ENCODE peak calls at places on chromosomes 4 and X, in six cellular contexts. N is IMR-90, F is H9, H is neuronal stem cell, T is mesenchymal stem cell, B is H1. X is an unnamed sample. For H3K27me3, the result is how much of the 10 kb centered on the place peaks cover.

GRCh38 chrX:123219916-123220315 is 35.8 kb downstream of the GRIA3 start:
- DNase-seq in H (no peak), F (peak), B (no peak), N (no peak), T (no peak), X (no peak)

GRCh38 chrX:84118315-84118714 is 69.7 kb downstream of the RPS6KA6 start:
- DNase-seq in N (no peak), F (no peak), B (no peak), H (no peak), T (no peak), X (no peak)

GRCh38 chr4:123304151-123305021 is 92.2 kb upstream of the SPRY1 start:
- DNase-seq in F (peak), B (peak), H (peak), T (no peak), N (no peak), X (no peak)

GRCh38 chr4:159428975-159429692 is 326.3 kb downstream of the RAPGEF2 start:
- DNase-seq in H (no peak), T (no peak), N (no peak), F (no peak), B (no peak), X (no peak)

GRCh38 chr4:15042529-15043167 is 40.4 kb downstream of the CPEB2 start:
- DNase-seq in F (no peak), N (no peak), T (no peak), B (no peak), H (no peak), X (peak)

GRCh38 chr4:188780686-188781085 is 641.4 kb downstream of the TRIML1 start:
- DNase-seq in F (no peak), T (peak), H (no peak), B (no peak), N (no peak), X (no peak)

GRCh38 chr4:133808151-133808550 is 393.4 kb downstream of the PABPC4L start:
- DNase-seq in B (no peak), N (peak), F (no peak), T (peak), H (no peak), X (no peak)

GRCh38 chrX:44234541-44234940 is 108.9 kb downstream of the EFHC2 start:
- DNase-seq in N (no peak), F (no peak), B (no peak), H (no peak), T (no peak), X (peak)

GRCh38 chr4:169009281-169010124 is 552 bp downstream of the CBR4 start:
- DNase-seq in H (peak), B (no peak), N (peak), T (peak), F (peak), X (peak)

GRCh38 chr4:161642708-161643107 is 521.1 kb downstream of the FSTL5 start:
- DNase-seq in N (no peak), T (no peak), F (no peak), B (no peak), H (no peak), X (no peak)

GRCh38 chr4:8589336-8589735 is 3.2 kb upstream of the CPZ start:
- DNase-seq in N (no peak), B (no peak), F (no peak), H (no peak), T (no peak), X (no peak)

GRCh38 chr4:168765322-168765721 is 244.7 kb downstream of the CBR4 start:
- DNase-seq in F (no peak), H (no peak), T (no peak), B (no peak), N (no peak), X (no peak)

GRCh38 chrX:109448539-109448938 is 33.3 kb downstream of the GUCY2F start:
- DNase-seq in N (no peak), T (no peak), H (no peak), F (no peak), B (no peak), X (no peak)

GRCh38 chr4:98509641-98510170 is 148.7 kb downstream of the TSPAN5 start:
- DNase-seq in H (no peak), F (no peak), T (peak), N (no peak), B (no peak), X (no peak)

GRCh38 chrX:154026136-154026806 is 6.6 kb upstream of the IRAK1 start:
- DNase-seq in N (no peak), H (no peak), B (no peak), T (no peak), F (no peak), X (no peak)

GRCh38 chr4:147735413-147736301 is 3.8 kb downstream of the ARHGAP10 start:
- DNase-seq in H (no peak), B (no peak), N (no peak), F (no peak), T (peak), X (no peak)

GRCh38 chr4:14168919-14169318 is 541.4 kb upstream of the BOD1L1 start:
- DNase-seq in T (peak), F (no peak), B (no peak), N (peak), H (no peak), X (peak)

GRCh38 chr4:108155373-108155772 is 13.4 kb downstream of the LEF1 start:
- DNase-seq in T (peak), F (peak), H (peak), B (no peak), N (peak), X (peak)

GRCh38 chr4:13493793-13494192 is 9.7 kb upstream of the RAB28 start:
- DNase-seq in H (no peak), B (no peak), N (no peak), T (no peak), F (no peak), X (no peak)

GRCh38 chr4:103306870-103307345 is 108.8 kb upstream of the CENPE start:
- DNase-seq in F (peak), H (peak), B (no peak), N (no peak), T (no peak), X (peak)

GRCh38 chr4:135838889-135839288 is 1637.3 kb upstream of the PABPC4L start:
- DNase-seq in F (peak), T (peak), H (peak), B (no peak), N (peak), X (peak)

GRCh38 chr4:183657564-183657963 is 1.4 kb downstream of the RWDD4 start:
- DNase-seq in F (no peak), B (no peak), T (no peak), H (no peak), N (no peak), X (no peak)

GRCh38 chr4:38860788-38861424 is 4.3 kb upstream of the TLR6 start:
- DNase-seq in N (peak), H (peak), T (no peak), F (peak), B (no peak), X (no peak)

GRCh38 chr4:1445716-1446445 is 39.6 kb upstream of the NKX1-1 start:
- DNase-seq in T (no peak), F (no peak), B (no peak), H (no peak), N (no peak), X (no peak)

GRCh38 chr4:149836546-149836945 is 20.9 kb upstream of the IQCM start:
- DNase-seq in F (no peak), T (peak), N (peak), B (no peak), H (no peak), X (peak)

GRCh38 chr4:118388621-118389020 is 35.8 kb upstream of the PRSS12 start:
- DNase-seq in B (no peak), N (no peak), T (no peak), F (no peak), H (no peak), X (no peak)

DNA sequence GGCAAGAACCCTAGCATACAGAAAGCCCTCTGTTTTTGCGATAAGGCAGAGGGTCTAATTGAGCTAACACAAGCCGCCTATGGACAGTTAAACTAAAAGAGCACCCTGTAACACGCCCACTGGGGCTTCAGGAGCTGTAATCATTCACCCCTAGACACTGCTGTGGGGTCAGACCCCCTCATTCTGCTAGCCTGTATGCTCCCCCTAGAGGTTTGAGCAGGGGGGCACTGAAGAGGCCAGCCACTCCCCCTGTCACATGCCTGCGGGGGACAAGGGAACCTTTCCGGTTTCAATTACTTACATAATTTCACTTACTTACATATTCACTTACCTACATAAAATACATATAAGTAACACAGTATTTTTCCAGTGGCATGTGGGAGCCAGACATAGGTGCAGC is 469.5 kb upstream of the FAM241A start:
- DNase-seq in H (no peak), T (no peak), F (no peak), B (no peak), N (no peak), X (no peak)
- H2BK120ac ChIP-seq in H (no peak), T (no peak), F (no peak), B (no peak), N (no peak), X (no peak)

GRCh38 chrX:16666541-16666940 is 16.6 kb downstream of the S100G start:
- DNase-seq in N (peak), F (no peak), H (no peak), B (no peak), T (peak), X (peak)

GRCh38 chrX:16665089-16665488 is 15.1 kb downstream of the S100G start:
- DNase-seq in H (no peak), B (no peak), N (peak), T (peak), F (no peak), X (no peak)

GRCh38 chrX:16671005-16671404 is 21.0 kb downstream of the S100G start:
- DNase-seq in H (no peak), F (no peak), T (peak), B (no peak), N (peak), X (peak)
- H3K27me3 ChIP-seq in H (under half), F (under half), T (under half), B (under half), N (under half), X (under half)

GRCh38 chr4:82934441-82934840 is 33.9 kb downstream of the THAP9 start:
- DNase-seq in F (no peak), H (no peak), T (no peak), B (no peak), N (no peak), X (no peak)
- H4K91ac ChIP-seq in F (no peak), H (no peak), T (no peak), B (no peak), N (no peak), X (no peak)

DNA sequence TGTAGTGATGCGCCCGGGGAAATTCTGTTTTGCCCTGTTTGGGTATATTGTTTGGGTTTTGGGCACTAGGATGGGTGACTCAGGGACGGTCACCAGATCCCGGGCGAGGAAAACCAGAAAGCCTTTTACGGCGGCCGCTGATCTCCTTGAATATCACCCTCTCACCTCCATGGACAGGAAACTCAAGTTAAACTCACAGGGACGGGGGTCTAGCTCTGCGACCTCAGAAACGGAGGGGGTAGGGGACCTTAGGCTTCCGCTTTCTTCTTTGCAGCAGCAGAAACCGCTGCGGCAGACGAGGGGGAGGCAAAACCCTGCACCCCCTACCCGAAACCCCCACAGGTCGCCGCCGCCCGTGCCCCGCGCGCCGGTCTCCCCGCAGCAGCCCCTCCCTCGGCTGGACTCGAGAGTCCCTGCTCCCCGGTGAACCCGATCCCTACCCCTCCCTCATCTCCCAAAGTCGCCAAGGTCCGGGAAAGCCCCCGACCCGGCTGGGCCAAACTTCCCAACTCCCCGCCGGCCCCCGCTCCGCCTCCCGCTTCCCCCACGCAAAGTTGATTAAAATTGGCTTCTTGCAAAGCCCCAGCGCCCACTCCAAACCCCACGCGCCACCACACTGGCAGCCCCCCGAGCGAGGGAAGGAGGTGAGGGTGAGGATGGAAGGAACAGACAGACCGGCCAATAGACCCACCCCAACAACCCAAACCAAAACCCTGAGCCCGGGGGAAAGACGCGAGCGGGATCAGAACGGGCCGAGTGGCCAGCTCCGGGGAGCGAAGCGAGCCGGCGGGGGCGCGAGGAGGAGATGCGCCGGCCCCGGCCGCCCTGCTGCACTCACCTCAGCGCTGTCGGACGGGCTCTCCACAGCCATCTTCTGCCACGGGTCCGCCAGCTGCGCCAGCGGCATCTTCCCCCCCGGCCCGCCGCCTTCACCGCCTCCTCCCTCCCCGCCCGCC is 705 bp downstream of the RPS6KA3 start:
- DNase-seq in B (no peak), N (peak), F (peak), T (peak), H (no peak), X (peak)
- H2BK120ac ChIP-seq in B (no peak), N (no peak), F (no peak), T (peak), H (no peak), X (no peak)

GRCh38 chrX:54134269-54134668 is 48.8 kb downstream of the FAM120C start:
- DNase-seq in H (no peak), F (no peak), B (no peak), N (no peak), T (no peak), X (no peak)
- H3K27me3 ChIP-seq in H (under half), F (under half), B (under half), N (under half), T (under half), X (under half)

DNA sequence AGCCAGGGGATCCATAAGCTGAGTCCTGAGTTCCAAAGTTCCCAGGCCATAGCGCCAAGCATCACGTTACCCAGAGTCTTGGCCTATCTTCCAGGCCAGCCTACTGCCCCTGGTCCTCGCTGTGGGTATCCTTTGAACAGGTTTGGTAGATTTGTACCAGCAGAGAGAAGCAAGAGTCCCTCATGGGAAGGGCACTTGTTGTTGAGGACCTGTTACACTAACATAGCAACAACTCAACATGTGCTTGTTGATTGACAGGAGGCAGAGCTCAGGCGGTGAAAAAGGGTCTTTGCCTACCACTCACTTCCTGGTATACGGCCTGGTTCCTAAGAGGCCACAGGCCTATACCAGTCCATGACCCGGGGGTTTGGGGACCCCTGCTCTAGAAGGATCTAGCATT is 138.4 kb downstream of the RASL11B start:
- DNase-seq in B (no peak), T (no peak), H (no peak), F (no peak), N (no peak), X (no peak)
- H4K91ac ChIP-seq in B (no peak), T (peak), H (no peak), F (no peak), N (no peak), X (no peak)

GRCh38 chrX:30893206-30893605 is 4.2 kb upstream of the TAB3 start:
- DNase-seq in F (no peak), N (no peak), H (no peak), B (no peak), T (no peak), X (no peak)

GRCh38 chrX:30892591-30892990 is 3.5 kb upstream of the TAB3 start:
- DNase-seq in H (no peak), T (no peak), F (no peak), B (no peak), N (no peak), X (peak)

GRCh38 chrX:30900227-30900626 is 11.2 kb upstream of the TAB3 start:
- DNase-seq in T (no peak), H (no peak), F (no peak), N (no peak), B (no peak), X (peak)

GRCh38 chrX:30898886-30899285 is 9.8 kb upstream of the TAB3 start:
- DNase-seq in N (no peak), B (no peak), F (no peak), H (no peak), T (no peak), X (no peak)

DNA sequence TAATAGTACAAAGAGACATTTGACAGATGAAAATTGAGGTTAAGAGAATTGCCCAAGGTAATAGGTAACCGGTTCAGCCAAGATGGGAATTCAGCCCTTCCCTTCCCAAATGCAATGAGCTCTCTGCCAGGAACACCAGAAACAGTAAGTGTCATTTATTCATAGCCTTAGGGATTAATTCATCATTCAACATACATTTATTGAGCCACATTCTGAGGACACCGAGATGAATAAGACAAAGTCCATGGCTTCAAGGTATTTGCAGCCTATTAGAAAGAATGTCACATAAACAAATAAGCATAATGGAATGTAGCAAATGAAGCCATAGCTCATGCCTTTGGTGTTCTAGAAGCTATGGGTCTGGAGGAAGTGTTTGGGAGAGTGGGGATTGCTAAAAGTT is 6.3 kb upstream of the TAB3 start:
- DNase-seq in F (no peak), N (no peak), T (no peak), H (no peak), B (no peak), X (peak)
- H2BK120ac ChIP-seq in F (no peak), N (no peak), T (no peak), H (no peak), B (no peak), X (no peak)